ENCODE peak calls at places on chromosomes 12 and 14, in five cellular contexts. A is endothelial cell of umbilical vein, B is H9, N is K562, T is IMR-90. J is an unnamed sample. For H3K4me1 and H4K20me1, the result is how much of the 10 kb centered on the place peaks cover.

GRCh38 chr14:70655110-70655826 is 13.6 kb downstream of the TTC9 start:
- DNase-seq in A (peak), B (peak), N (no peak), T (no peak), J (peak)

GRCh38 chr14:65910108-65910507 is 497.6 kb downstream of the FUT8 start:
- DNase-seq in A (no peak), B (no peak), N (no peak), T (peak), J (no peak)

GRCh38 chr14:74610866-74611671 is 968 bp downstream of the LTBP2 start:
- DNase-seq in A (peak), B (peak), N (no peak), T (peak), J (peak)

GRCh38 chr14:71524321-71524982 is 407.8 kb upstream of the RGS6 start:
- DNase-seq in A (no peak), B (no peak), N (no peak), T (no peak), J (no peak)

GRCh38 chr12:96233168-96233567 is 39.0 kb downstream of the ELK3 start:
- DNase-seq in A (no peak), B (no peak), N (no peak), T (no peak), J (no peak)

GRCh38 chr14:56487761-56488160 is 91.8 kb upstream of the TMEM260 start:
- DNase-seq in A (no peak), B (no peak), N (no peak), T (peak), J (peak)

GRCh38 chr12:57611116-57611809 is at the start of gene ARHGEF25:
- DNase-seq in A (peak), B (peak), N (peak), T (peak), J (peak)

GRCh38 chr14:80634106-80634758 is 307.3 kb downstream of the CEP128 start:
- DNase-seq in A (peak), B (no peak), N (no peak), T (no peak), J (no peak)

GRCh38 chr12:29730481-29730880 is 53.3 kb downstream of the TMTC1 start:
- DNase-seq in A (no peak), B (no peak), N (no peak), T (no peak), J (no peak)

DNA sequence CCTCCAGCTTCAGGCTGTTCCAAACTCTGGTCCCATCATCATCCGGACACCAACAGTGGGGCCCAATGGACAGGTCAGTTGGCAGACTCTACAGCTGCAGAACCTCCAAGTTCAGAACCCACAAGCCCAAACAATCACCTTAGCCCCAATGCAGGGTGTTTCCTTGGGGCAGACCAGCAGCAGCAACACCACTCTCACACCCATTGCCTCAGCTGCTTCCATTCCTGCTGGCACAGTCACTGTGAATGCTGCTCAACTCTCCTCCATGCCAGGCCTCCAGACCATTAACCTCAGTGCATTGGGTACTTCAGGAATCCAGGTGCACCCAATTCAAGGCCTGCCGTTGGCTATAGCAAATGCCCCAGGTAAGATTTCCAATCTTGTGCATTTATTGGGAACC is 3.3 kb downstream of the SP1 start:
- DNase-seq in A (no peak), B (no peak), N (no peak), T (no peak), J (no peak)
- H3K4me1 ChIP-seq in A (under half), B (under half), N (under half), T (under half), J (half or more)

DNA sequence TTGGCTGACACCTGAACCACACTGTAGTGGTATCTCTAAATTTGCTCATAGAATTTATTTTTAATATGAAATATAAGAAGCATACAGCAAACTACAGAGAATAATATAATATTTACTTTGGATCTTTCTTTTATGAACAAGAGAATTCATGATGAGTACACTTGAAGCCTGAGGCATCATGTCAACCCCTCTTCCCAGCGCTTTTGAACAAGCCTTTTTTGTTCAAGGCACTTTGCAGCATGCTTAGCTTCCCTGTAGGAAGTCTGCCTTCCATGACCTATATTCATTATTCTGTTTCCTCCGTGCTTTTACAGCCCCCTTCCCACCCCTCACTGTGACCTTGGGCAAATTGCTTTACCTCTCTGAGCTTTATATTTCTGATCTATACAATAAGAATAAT is 41.6 kb downstream of the SCN8A start:
- DNase-seq in A (no peak), B (no peak), N (no peak), T (no peak), J (no peak)
- H3K27ac ChIP-seq in A (no peak), B (no peak), N (no peak), T (no peak), J (peak)

GRCh38 chr12:104312654-104313053 is 9.1 kb downstream of the EID3 start:
- DNase-seq in A (no peak), B (no peak), N (no peak), T (no peak), J (no peak)
- H4K20me1 ChIP-seq in A (under half), B (under half), N (under half), T (half or more), J (half or more)

GRCh38 chr12:105222726-105223357 is 13.1 kb downstream of the APPL2 start:
- DNase-seq in A (no peak), B (no peak), N (no peak), T (no peak), J (no peak)
- H3K4me1 ChIP-seq in A (under half), B (under half), N (under half), T (under half), J (under half)

GRCh38 chr12:118103231-118103600 is 595 bp downstream of the VSIG10 start:
- DNase-seq in A (peak), B (peak), N (no peak), T (peak), J (peak)

GRCh38 chr12:118101051-118101450 is 2.8 kb downstream of the VSIG10 start:
- DNase-seq in A (no peak), B (no peak), N (no peak), T (no peak), J (peak)

GRCh38 chr12:118102609-118103008 is 1.2 kb downstream of the VSIG10 start:
- DNase-seq in A (no peak), B (no peak), N (no peak), T (no peak), J (peak)

GRCh38 chr12:118102070-118102469 is 1.7 kb downstream of the VSIG10 start:
- DNase-seq in A (no peak), B (peak), N (no peak), T (peak), J (peak)

DNA sequence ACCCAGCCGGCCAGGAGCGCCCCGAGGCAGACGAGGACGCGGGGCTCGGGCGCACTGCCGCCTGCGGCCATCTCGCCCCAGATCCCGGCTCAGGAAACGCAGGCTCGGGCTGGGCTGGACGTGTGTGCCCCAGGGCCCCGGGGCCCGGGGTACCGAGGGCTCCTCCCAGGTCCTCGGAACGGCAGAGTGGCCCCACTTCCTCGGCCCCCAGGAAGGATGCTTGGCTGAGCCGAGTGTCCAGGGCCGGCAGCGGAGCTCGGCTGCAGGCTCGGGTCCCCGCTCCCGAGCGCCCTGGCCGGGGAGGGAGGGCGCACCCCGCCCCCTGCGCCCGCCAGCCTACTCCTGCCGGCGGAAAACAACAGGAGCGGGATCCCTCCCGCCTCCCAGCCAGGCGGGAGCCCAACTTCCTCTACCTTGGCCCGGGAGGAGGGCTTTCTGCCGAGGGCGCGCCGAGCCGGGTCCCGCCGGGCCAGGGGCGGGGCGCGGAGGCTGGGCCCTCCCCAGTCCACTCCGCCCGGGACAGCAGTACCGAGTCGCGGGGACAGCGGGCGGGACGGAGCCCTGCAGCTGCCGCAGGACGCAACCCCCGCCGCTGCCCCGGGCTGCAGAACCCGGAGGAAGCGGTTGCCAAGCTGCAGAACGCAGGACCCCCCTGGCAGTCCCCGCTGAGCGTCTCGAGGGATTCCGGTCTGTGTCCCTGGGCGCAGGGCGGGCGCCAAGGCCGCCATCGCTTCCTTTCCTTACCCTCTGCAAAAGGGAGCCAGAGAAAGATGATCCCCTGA is at the start of gene VSIG10:
- DNase-seq in A (peak), B (peak), N (peak), T (peak), J (peak)
- H3K27ac ChIP-seq in A (peak), B (peak), N (no peak), T (peak), J (no peak)

J was measured in osteoblast.